ENCODE peak calls at places on chromosomes 7 and 10, in four cellular contexts. D, W, V and R are unnamed samples.

GRCh38 chr7:5429857-5430611 is 6.4 kb upstream of the TNRC18 start:
- DNase-seq in V (no peak), W (no peak), D (no peak), R (no peak)

GRCh38 chr10:79947083-79947415 is 1.9 kb downstream of the SFTPD start:
- DNase-seq in D (peak; percentile 42), V (no peak), W (no peak), R (no peak)

GRCh38 chr7:150881189-150881588 is 28.9 kb downstream of the AOC1 start:
- DNase-seq in V (no peak), W (no peak), D (no peak), R (no peak)

GRCh38 chr10:59868974-59869940 is 37.1 kb downstream of the CCDC6 start:
- DNase-seq in W (no peak), V (no peak), D (no peak), R (no peak)

GRCh38 chr10:25725917-25726716 is 207.9 kb upstream of the MYO3A start:
- DNase-seq in V (peak; percentile 1), D (no peak), W (no peak), R (no peak)

GRCh38 chr7:119233015-119233414 is 1008.5 kb downstream of the ANKRD7 start:
- DNase-seq in D (no peak), W (no peak), V (no peak), R (no peak)

GRCh38 chr10:79487296-79488194 is 24.8 kb upstream of the EIF5AL1 start:
- DNase-seq in D (no peak), W (peak; percentile 17), V (peak; percentile 31), R (no peak)

GRCh38 chr7:3791327-3791726 is 490.3 kb downstream of the SDK1 start:
- DNase-seq in W (no peak), D (no peak), V (no peak), R (no peak)

GRCh38 chr10:31318382-31318853 is 598 bp upstream of the ZEB1 start:
- DNase-seq in D (peak; percentile 91), W (peak; percentile 48), V (peak; percentile 53), R (peak; percentile 84)

GRCh38 chr7:8133955-8134733 is 127.8 kb downstream of the ICA1 start:
- DNase-seq in V (peak; percentile 56), W (no peak), D (no peak), R (no peak)

GRCh38 chr7:27113991-27114866 is 11.7 kb upstream of the HOXA2 start:
- DNase-seq in V (no peak), D (no peak), W (no peak), R (peak; percentile 54)

GRCh38 chr10:132867801-132868644 is 74.3 kb downstream of the CFAP46 start:
- DNase-seq in D (no peak), W (no peak), V (no peak), R (no peak)

GRCh38 chr10:49161411-49161997 is 26.7 kb downstream of the TMEM273 start:
- DNase-seq in V (no peak), D (peak; percentile 26), W (no peak), R (no peak)

GRCh38 chr10:58577394-58577793 is 64.7 kb downstream of the BICC1 start:
- DNase-seq in W (no peak), D (no peak), V (no peak), R (no peak)

GRCh38 chr10:125411724-125412123 is 251.4 kb upstream of the CTBP2 start:
- DNase-seq in D (no peak), V (no peak), W (no peak), R (no peak)